ENCODE peak calls at places on chromosomes 11 and 22, in nine cellular contexts. U, F, E, J, Z, D, M, Q and I are unnamed samples.

GRCh38 chr11:116986521-116987105 is 111.6 kb downstream of the SIK3 start:
- DNase-seq in U (no peak), F (no peak), E (no peak), J (no peak), Z (peak; percentile 41), D (no peak), M (no peak), Q (no peak), I (no peak)

GRCh38 chr11:59336931-59337330 is 21.8 kb upstream of the OR5AN1 start:
- DNase-seq in U (no peak), F (no peak), E (no peak), J (no peak), Z (no peak), D (no peak), M (no peak), Q (no peak), I (no peak)

GRCh38 chr11:8531312-8531711 is 62.7 kb downstream of the STK33 start:
- DNase-seq in U (no peak), F (no peak), E (no peak), J (no peak), Z (no peak), D (no peak), M (no peak), Q (peak; percentile 70), I (no peak)

GRCh38 chr11:2363816-2364370 is 13.2 kb upstream of the CD81 start:
- DNase-seq in U (no peak), F (no peak), E (no peak), J (no peak), Z (no peak), D (no peak), M (no peak), Q (no peak), I (no peak)

GRCh38 chr22:40036591-40037225 is 42.0 kb downstream of the FAM83F start:
- DNase-seq in U (no peak), F (no peak), E (peak; percentile 62), J (peak; percentile 77), Z (peak; percentile 64), D (peak; percentile 54), M (peak; percentile 68), Q (no peak), I (no peak)

GRCh38 chr11:22920939-22921565 is 60.8 kb upstream of the CCDC179 start:
- DNase-seq in U (no peak), F (no peak), E (no peak), J (no peak), Z (peak; percentile 37), D (no peak), M (peak; percentile 49), Q (no peak), I (no peak)

GRCh38 chr11:119723952-119724325 is 5.1 kb downstream of the NECTIN1 start:
- DNase-seq in U (no peak), F (no peak), E (no peak), J (no peak), Z (no peak), D (no peak), M (no peak), Q (no peak), I (no peak)

GRCh38 chr11:75432911-75433321 is at the start of gene KLHL35:
- DNase-seq in U (no peak), F (no peak), E (no peak), J (no peak), Z (no peak), D (no peak), M (no peak), Q (no peak), I (no peak)

GRCh38 chr11:1568451-1568911 is 3.6 kb downstream of the DUSP8 start:
- DNase-seq in U (no peak), F (no peak), E (no peak), J (peak; percentile 70), Z (no peak), D (no peak), M (peak; percentile 63), Q (peak; percentile 58), I (no peak)

GRCh38 chr22:29635734-29636357 is 32.4 kb downstream of the NF2 start:
- DNase-seq in U (no peak), F (no peak), E (peak; percentile 34), J (no peak), Z (peak; percentile 32), D (no peak), M (no peak), Q (no peak), I (no peak)

GRCh38 chr11:84524422-84525051 is 1102.6 kb downstream of the DLG2 start:
- DNase-seq in U (no peak), F (no peak), E (no peak), J (no peak), Z (no peak), D (no peak), M (no peak), Q (no peak), I (no peak)

GRCh38 chr11:92667446-92668165 is 301.8 kb upstream of the MTNR1B start:
- DNase-seq in U (peak; percentile 53), F (no peak), E (no peak), J (no peak), Z (no peak), D (no peak), M (no peak), Q (no peak), I (no peak)

GRCh38 chr11:34105957-34106504 is 602 bp downstream of the NAT10 start:
- DNase-seq in U (no peak), F (no peak), E (no peak), J (no peak), Z (peak; percentile 6), D (no peak), M (no peak), Q (no peak), I (no peak)

GRCh38 chr11:34104680-34105078 is 750 bp upstream of the NAT10 start:
- DNase-seq in U (no peak), F (no peak), E (no peak), J (no peak), Z (no peak), D (no peak), M (no peak), Q (no peak), I (no peak)

GRCh38 chr11:34105079-34105956 is at the start of gene NAT10:
- DNase-seq in U (peak; percentile 99), F (peak; percentile 92), E (peak; percentile 98), J (peak; percentile 99), Z (peak; percentile 97), D (peak; percentile 93), M (peak; percentile 97), Q (peak; percentile 97), I (peak; percentile 87)
- TF ChIP-seq CTCF in U (peak; percentile 31), F (peak; percentile 52), E (no peak), J (no peak), Z (peak; percentile 53), D (peak; percentile 12), M (no peak), Q (peak; percentile 23), I (peak; percentile 47)

GRCh38 chr11:86578727-86579405 is 93.5 kb downstream of the ME3 start:
- DNase-seq in U (no peak), F (no peak), E (no peak), J (no peak), Z (no peak), D (no peak), M (no peak), Q (no peak), I (no peak)
- H3K27me3 ChIP-seq in U (no peaks in the 10 kb centered on the region), F (no peaks in the 10 kb centered on the region), E (no peaks in the 10 kb centered on the region), J (no peaks in the 10 kb centered on the region), Z (peaks cover 2% of the 10 kb centered on the region), D (no peaks in the 10 kb centered on the region), M (no peaks in the 10 kb centered on the region), Q (no peaks in the 10 kb centered on the region), I (no peaks in the 10 kb centered on the region)

GRCh38 chr11:44565008-44565745 is at the start of gene CD82:
- DNase-seq in U (peak; percentile 100), F (peak; percentile 100), E (peak; percentile 92), J (peak; percentile 100), Z (peak; percentile 78), D (peak; percentile 100), M (peak; percentile 100), Q (peak; percentile 100), I (peak; percentile 97)

GRCh38 chr11:44566559-44566949 is 1.1 kb downstream of the CD82 start:
- DNase-seq in U (no peak), F (no peak), E (no peak), J (no peak), Z (no peak), D (no peak), M (no peak), Q (no peak), I (no peak)

GRCh38 chr11:44564653-44565007 is 833 bp upstream of the CD82 start:
- DNase-seq in U (peak; percentile 95), F (peak; percentile 70), E (no peak), J (peak; percentile 94), Z (no peak), D (peak; percentile 83), M (peak; percentile 85), Q (peak; percentile 89), I (peak; percentile 29)

GRCh38 chr11:44566952-44567875 is 1.8 kb downstream of the CD82 start:
- DNase-seq in U (no peak), F (no peak), E (no peak), J (peak; percentile 51), Z (no peak), D (no peak), M (no peak), Q (no peak), I (no peak)

DNA sequence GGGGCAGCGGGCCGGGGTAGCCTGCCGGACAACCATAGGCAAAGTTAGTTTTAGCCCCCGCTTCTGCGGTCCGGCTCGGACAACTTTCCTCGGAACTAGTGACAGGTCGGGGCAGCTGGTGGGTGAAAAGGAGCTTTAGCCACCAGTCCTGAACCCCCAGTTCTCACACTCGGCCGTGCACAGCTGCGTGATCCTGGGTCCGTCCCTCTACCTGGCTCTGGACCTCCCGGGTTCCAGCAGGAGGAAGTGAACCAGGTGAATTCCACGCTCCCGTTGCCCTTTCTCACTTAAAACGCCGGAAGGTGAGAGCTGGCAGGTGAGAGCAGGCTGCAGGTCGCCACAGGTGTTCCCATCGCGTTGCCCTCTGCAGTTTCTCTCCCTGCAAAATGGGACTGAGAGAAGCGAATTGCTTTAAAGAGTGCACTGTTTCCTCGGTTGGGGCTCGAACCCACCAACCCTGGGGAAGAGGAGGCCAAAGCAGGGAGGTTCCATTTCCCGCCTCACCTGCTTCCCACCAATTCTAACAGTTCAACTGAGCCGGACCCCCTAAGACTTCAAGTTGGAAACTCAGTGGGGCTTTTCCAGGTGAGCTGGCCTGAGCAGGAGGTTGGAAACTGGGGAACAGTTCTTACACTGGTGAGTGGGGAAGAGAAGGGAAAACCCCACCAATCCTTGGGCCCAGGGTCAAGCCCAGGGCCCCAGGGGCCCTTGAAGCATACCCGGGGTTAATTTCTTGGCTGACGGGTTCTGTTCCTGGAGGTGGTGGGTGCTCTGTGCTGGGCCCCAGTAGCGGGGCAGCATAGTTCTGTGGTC is 489 bp downstream of the CD82 start:
- DNase-seq in U (no peak), F (no peak), E (no peak), J (peak; percentile 60), Z (no peak), D (no peak), M (peak; percentile 57), Q (no peak), I (no peak)
- TF ChIP-seq POLR2A in U (no peak), F (peak; percentile 72), E (no peak), J (no peak), Z (no peak), D (no peak), M (no peak), Q (no peak), I (no peak)

DNA sequence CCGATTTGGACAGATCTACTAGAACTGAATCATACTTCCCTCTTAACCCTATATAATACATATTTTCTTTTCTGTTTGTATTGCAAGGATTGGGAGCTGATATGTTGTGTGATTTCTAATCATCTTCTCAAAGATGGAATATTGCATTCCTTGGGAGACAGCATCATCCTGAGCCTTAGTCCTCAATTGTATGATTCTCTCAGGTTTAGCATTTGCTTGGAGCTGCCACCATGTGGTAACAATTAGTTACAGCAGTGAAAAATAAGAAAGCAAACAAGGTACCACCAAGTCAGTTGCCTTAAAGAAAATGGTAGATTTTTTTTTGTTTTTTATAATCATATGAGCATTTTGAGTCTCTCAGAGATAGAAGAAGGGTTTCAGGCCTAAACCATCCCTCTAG is 11.9 kb downstream of the SNX19 start:
- DNase-seq in U (no peak), F (no peak), E (no peak), J (no peak), Z (no peak), D (no peak), M (no peak), Q (no peak), I (no peak)
- TF ChIP-seq CTCF in U (peak; percentile 45), F (no peak), E (peak; percentile 46), J (no peak), Z (peak; percentile 27), D (no peak), M (no peak), Q (peak; percentile 50), I (no peak)